ENCODE peak calls at places on chromosomes 6 and 20, in eight cellular contexts. N, R, D, B, A, J, T and P are unnamed samples.

GRCh38 chr6:152552616-152553209 is 84.4 kb downstream of the SYNE1 start:
- DNase-seq in N (peak), R (peak), D (peak), B (peak), A (peak), J (peak), T (peak), P (peak)

GRCh38 chr20:41170386-41171105 is 33.2 kb downstream of the PLCG1 start:
- DNase-seq in N (no peak), R (no peak), D (no peak), B (peak), A (no peak), J (no peak), T (no peak), P (no peak)

GRCh38 chr6:43973351-43973750 is 153.9 kb downstream of the MRPL14 start:
- DNase-seq in N (peak), R (no peak), D (no peak), B (peak), A (no peak), J (no peak), T (peak), P (no peak)

GRCh38 chr6:33949877-33950831 is 146.4 kb upstream of the MLN start:
- DNase-seq in N (no peak), R (no peak), D (no peak), B (peak), A (peak), J (no peak), T (no peak), P (no peak)

GRCh38 chr20:909641-910040 is 6.5 kb downstream of the ANGPT4 start:
- DNase-seq in N (no peak), R (no peak), D (no peak), B (no peak), A (no peak), J (no peak), T (no peak), P (no peak)

GRCh38 chr20:60101894-60102281 is 143.7 kb downstream of the CDH26 start:
- DNase-seq in N (no peak), R (no peak), D (no peak), B (no peak), A (no peak), J (no peak), T (no peak), P (no peak)

GRCh38 chr6:3208096-3208774 is 19.2 kb downstream of the TUBB2B start:
- DNase-seq in N (peak), R (no peak), D (peak), B (peak), A (peak), J (no peak), T (no peak), P (no peak)

GRCh38 chr6:130560231-130560630 is 194.4 kb downstream of the TMEM200A start:
- DNase-seq in N (no peak), R (no peak), D (no peak), B (no peak), A (no peak), J (no peak), T (no peak), P (no peak)

GRCh38 chr20:2006452-2007381 is 12.9 kb upstream of the PDYN start:
- DNase-seq in N (peak), R (peak), D (peak), B (peak), A (peak), J (peak), T (peak), P (peak)

GRCh38 chr20:34072778-34073177 is 39.3 kb downstream of the EIF2S2 start:
- DNase-seq in N (no peak), R (no peak), D (no peak), B (no peak), A (no peak), J (no peak), T (no peak), P (no peak)

GRCh38 chr6:116101790-116102189 is 1.1 kb downstream of the NT5DC1 start:
- DNase-seq in N (peak), R (no peak), D (no peak), B (no peak), A (no peak), J (no peak), T (no peak), P (no peak)
- H3K9ac ChIP-seq in N (peak), R (no peak), D (no peak), B (peak), A (peak), J (peak), T (no peak), P (peak)

DNA sequence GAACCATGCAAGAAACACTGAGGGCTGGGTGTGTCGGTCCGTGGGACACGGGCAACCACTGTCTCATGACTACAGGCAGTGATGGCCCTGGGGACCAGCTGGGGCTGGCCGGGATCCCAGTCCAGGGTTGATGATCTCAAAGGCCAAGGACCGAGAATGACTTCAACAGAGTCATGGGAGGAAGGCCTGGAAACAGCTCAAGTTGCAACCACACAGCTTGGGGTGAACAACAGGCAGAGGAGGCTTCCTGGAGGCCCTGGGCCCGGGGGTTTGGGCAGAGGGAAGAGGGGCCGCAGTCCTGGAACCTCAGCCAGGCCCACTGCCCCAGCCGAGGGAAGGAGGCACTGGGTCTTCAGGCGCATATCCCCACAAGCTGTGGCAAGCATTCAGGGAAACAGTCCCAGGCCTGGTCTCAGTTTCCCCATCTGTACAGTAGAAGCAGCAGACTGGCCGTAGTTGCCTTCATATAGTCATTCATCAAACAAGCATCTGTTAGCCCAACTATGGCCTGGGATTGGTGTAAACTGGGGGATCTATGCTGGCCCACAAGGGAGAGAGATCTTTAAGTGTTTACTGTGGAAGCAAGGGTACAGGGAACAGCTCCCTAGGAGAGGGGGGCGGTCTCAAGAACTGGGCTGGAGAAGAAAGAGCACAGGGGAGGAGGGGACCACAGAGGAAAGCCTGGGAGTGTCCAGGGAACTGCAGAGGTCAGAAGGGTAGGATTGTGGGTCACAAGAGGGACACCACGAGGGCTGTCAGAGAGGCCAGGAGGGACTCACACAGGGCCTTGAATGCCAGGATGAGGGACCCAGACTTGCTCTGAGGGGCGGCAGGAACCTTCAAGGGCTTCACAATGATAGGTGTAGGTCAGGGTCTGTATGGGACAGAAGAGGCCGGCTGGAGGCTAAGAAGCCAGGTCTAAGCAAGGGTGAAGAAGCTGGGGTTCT is 2.1 kb downstream of the MYL9 start:
- DNase-seq in N (peak), R (no peak), D (peak), B (peak), A (no peak), J (no peak), T (no peak), P (no peak)
- H3K9ac ChIP-seq in N (peak), R (peak), D (peak), B (peak), A (peak), J (no peak), T (no peak), P (no peak)

DNA sequence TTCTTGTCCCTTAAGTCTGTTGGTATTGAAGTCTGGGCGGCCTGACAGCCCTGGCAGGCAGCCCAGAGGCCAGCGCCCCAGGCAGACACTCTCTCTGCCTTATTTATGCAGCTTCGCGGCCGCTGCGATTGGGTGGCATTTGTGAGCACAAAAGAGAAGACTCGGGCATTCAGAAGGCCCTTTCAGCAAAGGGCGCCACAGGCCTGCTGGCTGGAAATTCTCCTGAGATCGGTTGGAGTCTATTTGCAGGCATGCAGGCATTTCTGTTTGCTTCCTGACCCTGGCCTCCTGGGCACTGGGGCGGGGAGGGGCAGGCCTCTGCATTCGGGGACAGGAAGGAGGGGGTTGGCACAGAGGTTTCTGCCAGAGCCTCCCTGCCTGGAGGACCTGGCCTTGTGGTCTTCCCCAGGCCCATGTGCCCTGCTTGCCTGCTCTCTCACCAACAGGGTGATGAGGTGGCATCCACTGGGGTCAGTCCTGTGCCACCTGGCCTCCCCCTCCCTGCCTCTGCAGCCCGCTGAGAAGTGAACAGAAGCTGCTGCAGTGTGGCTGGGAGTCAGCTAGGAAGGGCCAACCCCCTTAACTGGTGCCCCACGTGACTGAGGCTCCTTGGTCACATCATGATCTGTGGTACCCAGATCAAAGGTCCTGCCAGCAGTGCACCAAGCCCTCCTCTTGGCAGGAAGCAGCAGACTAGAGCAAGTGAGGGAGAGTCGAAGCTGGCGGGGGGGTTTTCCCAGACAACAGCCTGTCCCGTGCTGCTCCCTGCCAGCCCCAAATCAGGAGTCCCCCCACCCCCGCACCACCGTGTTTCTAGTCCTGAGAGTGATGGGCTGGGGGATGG is 16.6 kb upstream of the CCDC167 start:
- DNase-seq in N (no peak), R (no peak), D (no peak), B (peak), A (no peak), J (no peak), T (peak), P (peak)
- H3K9ac ChIP-seq in N (no peak), R (peak), D (no peak), B (no peak), A (no peak), J (no peak), T (no peak), P (no peak)

GRCh38 chr6:81515562-81516453 is 236.7 kb downstream of the TENT5A start:
- DNase-seq in N (peak), R (no peak), D (peak), B (no peak), A (no peak), J (no peak), T (no peak), P (no peak)
- H3K9ac ChIP-seq in N (peak), R (no peak), D (no peak), B (no peak), A (no peak), J (no peak), T (no peak), P (no peak)

GRCh38 chr6:54647301-54647664 is 199.3 kb upstream of the FAM83B start:
- DNase-seq in N (no peak), R (no peak), D (no peak), B (no peak), A (no peak), J (peak), T (no peak), P (no peak)

GRCh38 chr6:54640911-54641310 is 205.7 kb upstream of the FAM83B start:
- DNase-seq in N (no peak), R (no peak), D (no peak), B (no peak), A (no peak), J (no peak), T (no peak), P (no peak)

GRCh38 chr6:54646069-54646468 is 200.5 kb upstream of the FAM83B start:
- DNase-seq in N (no peak), R (no peak), D (no peak), B (no peak), A (no peak), J (no peak), T (no peak), P (no peak)

GRCh38 chr6:54646551-54647300 is 199.8 kb upstream of the FAM83B start:
- DNase-seq in N (no peak), R (no peak), D (peak), B (no peak), A (no peak), J (no peak), T (no peak), P (no peak)
- H3K9ac ChIP-seq in N (no peak), R (no peak), D (no peak), B (no peak), A (no peak), J (no peak), T (no peak), P (no peak)